ENCODE peak calls at places on chromosomes 12 and 14, in six cellular contexts. W is astrocyte of the spinal cord; F is endodermal cell; E is lower leg skin; X is A549; Z is CD8-positive, alpha-beta T cell. V is an unnamed sample.

GRCh38 chr12:52364901-52365489 is 2.3 kb downstream of the KRT85 start:
- DNase-seq in E (no peak), Z (no peak), F (no peak), W (no peak), X (no peak), V (no peak)

GRCh38 chr14:65772901-65773574 is 360.5 kb downstream of the FUT8 start:
- DNase-seq in Z (no peak), X (no peak), W (no peak), F (no peak), E (no peak), V (no peak)

GRCh38 chr14:24943024-24943423 is 106.9 kb downstream of the STXBP6 start:
- DNase-seq in F (peak), Z (no peak), W (no peak), E (peak), X (no peak), V (no peak)

GRCh38 chr12:47819902-47820630 is at the start of gene HDAC7:
- DNase-seq in X (peak), E (peak), W (peak), F (peak), Z (peak), V (peak)

GRCh38 chr12:113066806-113067400 is 10.4 kb downstream of the DTX1 start:
- DNase-seq in F (peak), X (no peak), E (no peak), Z (no peak), W (no peak), V (no peak)

GRCh38 chr14:103624860-103625259 is 4.2 kb upstream of the KLC1 start:
- DNase-seq in F (peak), X (peak), E (peak), Z (no peak), W (peak), V (no peak)

GRCh38 chr12:41983896-41984295 is 160.8 kb downstream of the GXYLT1 start:
- DNase-seq in E (no peak), W (no peak), F (no peak), X (no peak), Z (no peak), V (no peak)

GRCh38 chr12:95767703-95768102 is 22.9 kb downstream of the NTN4 start:
- DNase-seq in E (no peak), F (no peak), Z (no peak), W (no peak), X (no peak), V (no peak)

GRCh38 chr14:39050389-39050788 is 52.6 kb downstream of the SEC23A start:
- DNase-seq in E (no peak), X (peak), W (peak), F (no peak), Z (no peak), V (peak)

GRCh38 chr12:104056419-104056972 is 6.5 kb upstream of the GLT8D2 start:
- DNase-seq in E (no peak), Z (no peak), X (no peak), F (no peak), W (no peak), V (no peak)

GRCh38 chr14:23364164-23364571 is 804 bp downstream of the EFS start:
- DNase-seq in F (peak), Z (no peak), W (no peak), X (no peak), E (peak), V (no peak)
- H3K4me3 ChIP-seq in F (peak), Z (no peak), W (peak), X (no peak), E (peak), V (no peak)

GRCh38 chr12:1595690-1596347 is 1.4 kb upstream of the FBXL14 start:
- DNase-seq in F (no peak), Z (no peak), E (no peak), W (peak), X (no peak), V (no peak)

GRCh38 chr12:1593232-1594044 is 943 bp downstream of the FBXL14 start:
- DNase-seq in X (peak), F (peak), W (peak), E (no peak), Z (peak), V (no peak)

GRCh38 chr12:1595026-1595561 is 713 bp upstream of the FBXL14 start:
- DNase-seq in X (no peak), Z (no peak), E (no peak), F (no peak), W (peak), V (no peak)

GRCh38 chr12:1594045-1594294 is 411 bp downstream of the FBXL14 start:
- DNase-seq in F (peak), W (peak), E (no peak), X (peak), Z (no peak), V (peak)

DNA sequence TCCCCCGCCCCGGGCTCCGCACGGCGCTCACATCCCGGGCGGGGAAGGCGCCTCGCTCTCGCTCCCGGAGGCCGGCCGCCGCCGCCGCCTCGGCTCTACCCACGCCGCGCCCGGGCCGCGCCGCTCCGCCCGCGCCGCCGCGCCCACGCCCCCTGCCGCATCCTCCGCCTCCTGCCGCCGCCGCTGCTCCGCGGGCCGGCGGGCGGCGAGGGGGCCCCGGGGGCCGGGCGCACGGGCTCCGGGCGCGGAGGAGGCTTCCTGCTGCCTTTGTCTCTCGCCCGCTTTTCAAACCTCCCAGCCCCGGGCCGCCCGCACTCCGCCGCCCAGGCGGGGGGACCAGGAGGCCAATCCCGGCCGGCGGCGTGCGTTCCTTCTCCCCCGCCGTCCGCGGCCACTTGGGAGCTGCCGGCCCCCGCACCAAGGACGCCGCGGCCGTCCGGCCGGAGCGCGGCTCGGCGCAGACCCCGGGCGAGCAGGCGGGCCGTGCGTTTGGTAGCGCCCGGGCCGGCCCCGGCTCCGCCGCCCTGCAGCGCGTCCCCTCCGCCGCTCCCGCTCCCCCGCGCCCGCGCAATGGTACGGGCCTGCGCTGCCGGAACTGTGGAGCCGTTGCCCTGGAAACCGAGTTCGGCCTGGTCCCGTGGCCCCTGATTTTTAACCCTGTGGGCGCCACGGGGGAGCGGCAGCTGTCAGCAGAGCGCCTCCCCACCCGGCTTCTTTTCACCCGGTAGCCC is at the start of gene FBXL14:
- DNase-seq in X (peak), Z (peak), F (peak), E (peak), W (peak), V (peak)
- H3K4me3 ChIP-seq in X (peak), Z (peak), F (peak), E (peak), W (peak), V (peak)

GRCh38 chr12:124511259-124511985 is 56.0 kb downstream of the NCOR2 start:
- DNase-seq in F (no peak), W (no peak), X (no peak), Z (no peak), E (no peak), V (no peak)

GRCh38 chr12:124513297-124513867 is 54.0 kb downstream of the NCOR2 start:
- DNase-seq in X (peak), F (peak), E (no peak), Z (no peak), W (no peak), V (no peak)

GRCh38 chr12:124514145-124514995 is 53.0 kb downstream of the NCOR2 start:
- DNase-seq in E (no peak), F (no peak), W (no peak), X (no peak), Z (no peak), V (no peak)

GRCh38 chr12:124510301-124510970 is 57.0 kb downstream of the NCOR2 start:
- DNase-seq in E (no peak), F (peak), Z (no peak), X (peak), W (no peak), V (no peak)

DNA sequence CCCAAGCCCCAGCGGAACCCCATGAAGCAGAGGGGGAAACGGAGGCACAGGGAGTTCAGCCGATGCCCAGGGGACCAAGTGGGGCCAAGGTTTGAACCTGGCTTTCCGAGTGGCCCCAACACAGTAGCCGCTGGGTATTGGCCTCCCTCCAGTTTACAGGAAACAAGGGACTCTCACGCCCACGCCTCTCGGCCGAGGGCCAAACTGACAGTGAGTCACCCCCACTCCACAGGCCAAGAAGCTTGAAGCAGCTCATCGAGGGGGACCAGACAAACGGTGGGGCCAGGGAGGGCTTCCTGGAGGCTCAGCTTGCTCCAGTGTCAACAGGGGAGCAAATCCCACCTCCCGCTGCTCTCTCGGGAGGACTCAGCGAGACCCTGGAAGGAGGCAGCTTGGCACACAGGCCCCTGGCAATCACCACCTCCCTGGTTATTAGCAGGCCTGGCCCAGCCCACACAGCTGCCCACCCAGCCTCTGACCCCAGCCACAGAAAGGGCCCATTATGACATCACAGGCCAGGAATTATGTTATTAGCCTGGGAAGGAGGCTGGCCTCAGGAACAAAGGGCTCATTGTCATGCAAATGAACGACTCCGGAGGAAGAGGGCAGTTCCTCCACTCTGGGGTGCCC is 54.6 kb downstream of the NCOR2 start:
- DNase-seq in Z (no peak), W (peak), F (peak), E (peak), X (peak), V (no peak)
- H3K4me3 ChIP-seq in Z (no peak), W (no peak), F (no peak), E (no peak), X (no peak), V (no peak)

DNA sequence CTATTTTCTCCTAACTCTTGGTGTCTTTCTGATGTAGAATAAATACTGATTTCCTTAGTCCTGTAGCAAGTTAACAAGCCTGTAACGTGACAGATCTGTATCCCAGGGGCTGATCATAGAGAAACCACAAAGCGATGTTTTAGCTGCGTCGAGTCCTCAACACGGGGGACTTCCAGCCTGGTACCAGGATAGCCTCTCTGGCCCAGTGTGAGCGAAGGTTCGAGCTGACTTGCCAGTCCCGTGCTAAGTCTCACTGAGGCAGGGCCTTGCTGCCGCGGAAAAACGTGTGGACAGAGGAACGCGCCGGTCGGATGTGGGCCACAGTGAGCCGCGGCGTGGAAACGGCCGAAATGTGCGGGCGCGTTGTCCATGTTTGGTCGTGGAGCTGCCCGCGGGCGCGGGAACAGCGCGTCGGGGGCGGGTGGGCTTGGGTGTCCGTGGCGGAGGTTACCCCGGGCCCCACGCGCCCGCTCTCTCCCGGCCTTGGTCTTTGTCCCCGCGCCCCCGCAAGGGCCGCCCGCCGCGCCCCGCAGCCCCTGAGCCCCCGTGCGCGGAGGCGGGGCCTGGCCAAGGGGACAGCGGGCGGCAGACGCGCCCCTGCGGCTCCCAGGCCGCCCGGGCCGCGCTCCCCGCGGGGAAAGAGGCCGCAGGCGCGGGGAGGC is 531 bp upstream of the EML1 start:
- DNase-seq in Z (no peak), F (peak), X (peak), E (peak), W (peak), V (no peak)
- H3K4me3 ChIP-seq in Z (no peak), F (no peak), X (peak), E (no peak), W (peak), V (no peak)

DNA sequence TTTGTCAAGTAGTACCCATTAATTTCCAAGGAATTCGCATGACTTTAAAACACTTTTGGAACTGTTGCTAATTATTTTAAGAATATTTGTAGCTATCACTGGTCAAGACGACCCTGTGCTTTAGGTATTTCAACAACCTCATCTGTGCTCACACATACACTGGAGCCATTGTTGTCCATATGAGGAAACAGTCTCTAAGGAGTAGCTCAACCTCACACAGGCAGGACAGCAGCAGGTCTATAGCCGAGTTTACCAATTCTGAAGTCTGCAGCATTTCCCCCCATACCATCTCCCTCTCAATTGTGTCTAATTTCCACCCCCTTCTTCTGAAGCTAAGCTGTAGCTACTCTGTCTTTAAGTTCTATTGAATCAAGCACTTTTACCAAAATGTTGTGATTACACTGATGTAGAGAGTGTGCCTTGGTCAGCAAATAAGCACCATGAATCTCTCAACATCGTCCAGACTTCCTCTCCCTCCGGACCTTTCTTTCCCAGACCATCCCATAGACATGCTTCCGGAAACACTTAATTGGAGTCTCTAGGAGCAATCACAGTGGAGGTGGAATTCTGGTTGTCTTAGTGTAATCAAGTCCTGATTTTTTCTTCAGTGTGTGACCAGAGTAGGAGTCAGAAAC is 48.5 kb upstream of the NUAK1 start:
- DNase-seq in W (no peak), E (no peak), Z (no peak), X (no peak), F (no peak), V (no peak)
- H3K4me3 ChIP-seq in W (no peak), E (no peak), Z (no peak), X (no peak), F (no peak), V (no peak)

V was measured in HL-60.